ENCODE peak calls at places on chromosomes 4 and X, in five cellular contexts. T is fibroblast of lung; G is NCI-H526 treated with DMSO at 0.1 percent for 48 hours; J is stromal cell of bone marrow; H is stimulated activated CD4-positive, alpha-beta T cell treated with anti-CD3 and anti-CD28 coated beads, Interleukin-1b, Interleukin-23, amount 100 ng/mL, for 1 hour. I is an unnamed sample.

GRCh38 chr4:37561196-37561802 is 124.9 kb downstream of the RELL1 start:
- DNase-seq in T (no peak), G (no peak), J (no peak), H (no peak), I (no peak)

GRCh38 chrX:88990882-88991582 is 244.0 kb downstream of the CPXCR1 start:
- DNase-seq in T (no peak), G (no peak), J (no peak), H (no peak), I (no peak)

GRCh38 chr4:135510582-135510981 is 1309.0 kb upstream of the PABPC4L start:
- DNase-seq in T (no peak), G (no peak), J (no peak), H (no peak), I (no peak)

GRCh38 chrX:10288400-10288799 is 131.6 kb downstream of the CLCN4 start:
- DNase-seq in T (peak; percentile 14), G (no peak), J (no peak), H (no peak), I (no peak)

GRCh38 chr4:188439641-188440311 is 300.5 kb downstream of the TRIML1 start:
- DNase-seq in T (no peak), G (no peak), J (peak; percentile 33), H (no peak), I (no peak)

GRCh38 chr4:128832253-128832641 is 22.7 kb downstream of the JADE1 start:
- DNase-seq in T (no peak), G (no peak), J (no peak), H (no peak), I (no peak)

GRCh38 chr4:4502694-4503311 is 39.0 kb downstream of the STX18 start:
- DNase-seq in T (peak; percentile 77), G (no peak), J (peak; percentile 61), H (no peak), I (no peak)

GRCh38 chr4:169179609-169180526 is 90.9 kb downstream of the SH3RF1 start:
- DNase-seq in T (peak; percentile 53), G (no peak), J (no peak), H (no peak), I (no peak)

GRCh38 chr4:137700072-137700471 is 167.8 kb upstream of the PCDH18 start:
- DNase-seq in T (peak; percentile 47), G (no peak), J (peak; percentile 34), H (no peak), I (no peak)

GRCh38 chrX:148811236-148811635 is 310.8 kb downstream of the AFF2 start:
- DNase-seq in T (peak; percentile 52), G (no peak), J (no peak), H (no peak), I (no peak)

GRCh38 chr4:3725936-3726895 is 40.0 kb upstream of the ADRA2C start:
- DNase-seq in T (no peak), G (no peak), J (no peak), H (no peak), I (no peak)

GRCh38 chrX:40759374-40759773 is 24.0 kb upstream of the MED14 start:
- DNase-seq in T (no peak), G (no peak), J (no peak), H (no peak), I (no peak)

GRCh38 chrX:33132569-33132968 is 78.8 kb downstream of the DMD start:
- DNase-seq in T (no peak), G (no peak), J (no peak), H (no peak), I (no peak)

GRCh38 chrX:133444952-133445831 is 29.9 kb upstream of the GPC4 start:
- DNase-seq in T (peak; percentile 30), G (peak; percentile 44), J (no peak), H (no peak), I (no peak)

GRCh38 chr4:68927165-68927564 is 24.4 kb downstream of the UGT2A3 start:
- DNase-seq in T (no peak), G (no peak), J (no peak), H (no peak), I (no peak)

GRCh38 chr4:1296324-1297022 is 6.8 kb downstream of the MAEA start:
- DNase-seq in T (no peak), G (no peak), J (no peak), H (no peak), I (no peak)

GRCh38 chrX:44232100-44232499 is 111.4 kb downstream of the EFHC2 start:
- DNase-seq in T (no peak), G (no peak), J (no peak), H (no peak), I (no peak)

GRCh38 chrX:10756365-10756915 is 136.1 kb upstream of the MID1 start:
- DNase-seq in T (peak; percentile 96), G (no peak), J (peak; percentile 59), H (no peak), I (no peak)

GRCh38 chr4:174554329-174554728 is 32.0 kb upstream of the HPGD start:
- DNase-seq in T (no peak), G (no peak), J (no peak), H (no peak), I (no peak)

GRCh38 chrX:116009348-116009747 is 161.2 kb upstream of the AGTR2 start:
- DNase-seq in T (no peak), G (no peak), J (no peak), H (no peak), I (no peak)

GRCh38 chr4:107561481-107561880 is 158.6 kb downstream of the PAPSS1 start:
- DNase-seq in T (peak; percentile 72), G (no peak), J (no peak), H (no peak), I (no peak)

GRCh38 chrX:38891641-38892413 is 90.6 kb downstream of the MID1IP1 start:
- DNase-seq in T (peak; percentile 51), G (no peak), J (no peak), H (no peak), I (no peak)

GRCh38 chr4:52244773-52245360 is 193.8 kb downstream of the SPATA18 start:
- DNase-seq in T (no peak), G (peak; percentile 30), J (no peak), H (no peak), I (no peak)

GRCh38 chr4:150217192-150217591 is 138.9 kb downstream of the DCLK2 start:
- DNase-seq in T (peak; percentile 89), G (no peak), J (peak; percentile 63), H (no peak), I (no peak)

GRCh38 chrX:108582151-108582550 is 142.5 kb downstream of the COL4A5 start:
- DNase-seq in T (no peak), G (no peak), J (no peak), H (no peak), I (no peak)

GRCh38 chr4:1632109-1633104 is 51.7 kb downstream of the FAM53A start:
- DNase-seq in T (no peak), G (no peak), J (no peak), H (no peak), I (no peak)

GRCh38 chr4:52408037-52408436 is 251.1 kb downstream of the USP46 start:
- DNase-seq in T (no peak), G (no peak), J (no peak), H (no peak), I (no peak)

GRCh38 chrX:48715066-48715465 is 18.5 kb downstream of the SUV39H1 start:
- DNase-seq in T (peak; percentile 25), G (no peak), J (no peak), H (no peak), I (no peak)

GRCh38 chr4:143728171-143728570 is 27.7 kb upstream of the FREM3 start:
- DNase-seq in T (peak; percentile 66), G (no peak), J (peak; percentile 54), H (no peak), I (no peak)

GRCh38 chr4:1116837-1117236 is 3.5 kb upstream of the RNF212 start:
- DNase-seq in T (peak; percentile 21), G (no peak), J (no peak), H (no peak), I (no peak)

GRCh38 chrX:129932792-129933321 is 26.9 kb downstream of the UTP14A start:
- DNase-seq in T (no peak), G (no peak), J (no peak), H (no peak), I (no peak)

GRCh38 chr4:176307591-176307920 is 12.2 kb upstream of the SPCS3 start:
- DNase-seq in T (no peak), G (no peak), J (no peak), H (no peak), I (no peak)

GRCh38 chr4:173025131-173025530 is 143.5 kb upstream of the GALNT7 start:
- DNase-seq in T (peak; percentile 68), G (peak; percentile 1), J (peak; percentile 63), H (no peak), I (no peak)

GRCh38 chr4:38117614-38118013 is 157.4 kb downstream of the PTTG2 start:
- DNase-seq in T (no peak), G (no peak), J (no peak), H (no peak), I (no peak)

GRCh38 chrX:136936183-136936549 is 55.6 kb upstream of the RBMX start:
- DNase-seq in T (no peak), G (no peak), J (no peak), H (no peak), I (no peak)